ENCODE peak calls at places on chromosomes 12 and 14, in eight cellular contexts. B is GM23248; T is right atrium auricular region; K is PC-3; X is CD8-positive, alpha-beta memory T cell; V is pancreas; W is caudate nucleus; M is neural progenitor cell. Z is an unnamed sample.

GRCh38 chr14:93960774-93961438 is 15.5 kb downstream of the ASB2 start:
- DNase-seq in B (no peak), T (no peak), K (no peak), X (no peak), V (no peak), W (no peak), M (no peak), Z (no peak)

GRCh38 chr14:78567343-78567742 is 397.2 kb downstream of the NRXN3 start:
- DNase-seq in B (peak), T (no peak), K (no peak), X (no peak), V (no peak), W (no peak), M (no peak), Z (no peak)

GRCh38 chr14:30053103-30053502 is 125.5 kb upstream of the PRKD1 start:
- DNase-seq in B (no peak), T (no peak), K (no peak), X (no peak), V (no peak), W (no peak), M (no peak), Z (no peak)

GRCh38 chr14:63418020-63418419 is 99.3 kb upstream of the GPHB5 start:
- DNase-seq in B (no peak), T (no peak), K (no peak), X (no peak), V (no peak), W (no peak), M (no peak), Z (no peak)

GRCh38 chr14:81275305-81275950 is 54.7 kb upstream of the GTF2A1 start:
- DNase-seq in B (no peak), T (peak), K (no peak), X (no peak), V (no peak), W (no peak), M (no peak), Z (peak)

GRCh38 chr12:65464930-65465329 is 186.4 kb downstream of the MSRB3 start:
- DNase-seq in B (peak), T (no peak), K (peak), X (no peak), V (no peak), W (no peak), M (no peak), Z (no peak)

GRCh38 chr14:31990959-31991541 is 86.1 kb upstream of the ARHGAP5 start:
- DNase-seq in B (peak), T (no peak), K (peak), X (no peak), V (no peak), W (no peak), M (no peak), Z (no peak)

GRCh38 chr12:102496571-102496970 is 16.2 kb upstream of the IGF1 start:
- DNase-seq in B (no peak), T (no peak), K (no peak), X (no peak), V (no peak), W (no peak), M (no peak), Z (no peak)

GRCh38 chr12:19988457-19988856 is 379.9 kb upstream of the PDE3A start:
- DNase-seq in B (peak), T (no peak), K (no peak), X (no peak), V (no peak), W (no peak), M (peak), Z (no peak)

GRCh38 chr14:24734917-24735500 is 101.0 kb upstream of the GZMB start:
- DNase-seq in B (peak), T (no peak), K (peak), X (no peak), V (no peak), W (no peak), M (peak), Z (peak)

GRCh38 chr12:30996752-30997151 is 70.2 kb downstream of the TSPAN11 start:
- DNase-seq in B (no peak), T (no peak), K (no peak), X (no peak), V (no peak), W (no peak), M (no peak), Z (no peak)

GRCh38 chr12:97276198-97276580 is 186.4 kb upstream of the RMST start:
- DNase-seq in B (no peak), T (no peak), K (no peak), X (no peak), V (no peak), W (no peak), M (peak), Z (no peak)

GRCh38 chr12:30599631-30600030 is 96.0 kb downstream of the IPO8 start:
- DNase-seq in B (no peak), T (no peak), K (peak), X (no peak), V (no peak), W (no peak), M (no peak), Z (no peak)

GRCh38 chr14:98167253-98167652 is 1104.7 kb downstream of the BCL11B start:
- DNase-seq in B (no peak), T (no peak), K (no peak), X (no peak), V (no peak), W (no peak), M (no peak), Z (no peak)

GRCh38 chr14:73358187-73358586 is 100.2 kb downstream of the NUMB start:
- DNase-seq in B (no peak), T (no peak), K (no peak), X (no peak), V (no peak), W (no peak), M (no peak), Z (no peak)

GRCh38 chr14:99790978-99791376 is 2.2 kb upstream of the EML1 start:
- DNase-seq in B (no peak), T (no peak), K (no peak), X (no peak), V (no peak), W (no peak), M (no peak), Z (no peak)

GRCh38 chr12:44000309-44000952 is 164.6 kb downstream of the TMEM117 start:
- DNase-seq in B (peak), T (no peak), K (peak), X (peak), V (no peak), W (no peak), M (peak), Z (peak)

GRCh38 chr14:35366521-35366976 is 38.0 kb downstream of the NFKBIA start:
- DNase-seq in B (no peak), T (no peak), K (no peak), X (no peak), V (no peak), W (no peak), M (no peak), Z (no peak)
- H3K27ac ChIP-seq in B (peak), T (peak), K (no peak), X (peak), V (no peak), W (no peak), M (no peak), Z (no peak)

GRCh38 chr14:89801128-89801527 is 153.4 kb downstream of the EFCAB11 start:
- DNase-seq in B (peak), T (no peak), K (peak), X (no peak), V (no peak), W (no peak), M (no peak), Z (no peak)

GRCh38 chr14:89807905-89808304 is 146.6 kb downstream of the EFCAB11 start:
- DNase-seq in B (no peak), T (no peak), K (no peak), X (no peak), V (no peak), W (no peak), M (no peak), Z (no peak)

GRCh38 chr14:89810101-89810500 is 144.4 kb downstream of the EFCAB11 start:
- DNase-seq in B (peak), T (no peak), K (no peak), X (no peak), V (no peak), W (no peak), M (no peak), Z (no peak)

GRCh38 chr14:89807151-89807550 is 147.4 kb downstream of the EFCAB11 start:
- DNase-seq in B (no peak), T (no peak), K (no peak), X (no peak), V (no peak), W (no peak), M (no peak), Z (no peak)

DNA sequence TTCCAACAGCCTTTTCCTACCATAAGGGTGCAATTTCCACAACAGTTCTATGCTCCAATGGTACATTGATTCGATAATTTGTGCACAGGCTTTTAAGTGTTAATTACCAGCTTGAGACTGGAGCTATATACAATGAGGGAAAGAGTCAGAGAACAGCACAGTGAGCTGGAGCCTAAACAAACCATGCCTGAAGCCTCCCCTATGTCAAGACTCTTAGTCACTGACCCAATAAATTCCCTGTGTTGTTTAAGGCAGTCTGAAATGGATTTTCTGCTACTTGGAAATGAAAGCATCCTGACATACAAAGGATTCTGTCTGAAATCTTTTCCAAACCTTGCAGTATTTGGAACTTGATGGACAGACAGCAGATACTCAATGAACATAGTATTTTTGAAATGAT is 149.0 kb downstream of the EFCAB11 start:
- DNase-seq in B (peak), T (no peak), K (peak), X (no peak), V (no peak), W (no peak), M (no peak), Z (no peak)
- H3K27ac ChIP-seq in B (no peak), T (no peak), K (no peak), X (no peak), V (no peak), W (no peak), M (no peak), Z (no peak)

GRCh38 chr12:6229224-6229748 is 29.1 kb downstream of the CD9 start:
- DNase-seq in B (peak), T (no peak), K (peak), X (no peak), V (peak), W (no peak), M (no peak), Z (no peak)

GRCh38 chr12:6230321-6231110 is 30.3 kb downstream of the CD9 start:
- DNase-seq in B (peak), T (no peak), K (peak), X (peak), V (peak), W (peak), M (no peak), Z (peak)

GRCh38 chr12:6229823-6230222 is 29.6 kb downstream of the CD9 start:
- DNase-seq in B (peak), T (peak), K (peak), X (no peak), V (peak), W (peak), M (no peak), Z (no peak)

GRCh38 chr12:6233121-6233971 is 33.1 kb downstream of the CD9 start:
- DNase-seq in B (no peak), T (no peak), K (no peak), X (no peak), V (peak), W (no peak), M (no peak), Z (no peak)

GRCh38 chr12:6231359-6232268 is 31.4 kb downstream of the CD9 start:
- DNase-seq in B (no peak), T (no peak), K (peak), X (no peak), V (peak), W (no peak), M (no peak), Z (no peak)
- H3K27ac ChIP-seq in B (no peak), T (peak), K (peak), X (no peak), V (no peak), W (peak), M (no peak), Z (no peak)

GRCh38 chr12:122867701-122868461 is 28.0 kb downstream of the VPS37B start:
- DNase-seq in B (no peak), T (no peak), K (peak), X (peak), V (peak), W (no peak), M (peak), Z (peak)

GRCh38 chr12:122865268-122866231 is 30.3 kb downstream of the HIP1R start:
- DNase-seq in B (peak), T (no peak), K (peak), X (peak), V (peak), W (no peak), M (no peak), Z (peak)

GRCh38 chr12:122866950-122867607 is 28.8 kb downstream of the VPS37B start:
- DNase-seq in B (no peak), T (no peak), K (no peak), X (peak), V (peak), W (no peak), M (no peak), Z (no peak)

GRCh38 chr12:122864894-122865253 is 29.6 kb downstream of the HIP1R start:
- DNase-seq in B (no peak), T (no peak), K (no peak), X (peak), V (no peak), W (no peak), M (no peak), Z (no peak)

GRCh38 chr12:122866379-122866778 is 29.5 kb downstream of the VPS37B start:
- DNase-seq in B (no peak), T (no peak), K (no peak), X (peak), V (peak), W (no peak), M (no peak), Z (no peak)
- H3K27ac ChIP-seq in B (no peak), T (peak), K (no peak), X (no peak), V (peak), W (peak), M (no peak), Z (peak)

DNA sequence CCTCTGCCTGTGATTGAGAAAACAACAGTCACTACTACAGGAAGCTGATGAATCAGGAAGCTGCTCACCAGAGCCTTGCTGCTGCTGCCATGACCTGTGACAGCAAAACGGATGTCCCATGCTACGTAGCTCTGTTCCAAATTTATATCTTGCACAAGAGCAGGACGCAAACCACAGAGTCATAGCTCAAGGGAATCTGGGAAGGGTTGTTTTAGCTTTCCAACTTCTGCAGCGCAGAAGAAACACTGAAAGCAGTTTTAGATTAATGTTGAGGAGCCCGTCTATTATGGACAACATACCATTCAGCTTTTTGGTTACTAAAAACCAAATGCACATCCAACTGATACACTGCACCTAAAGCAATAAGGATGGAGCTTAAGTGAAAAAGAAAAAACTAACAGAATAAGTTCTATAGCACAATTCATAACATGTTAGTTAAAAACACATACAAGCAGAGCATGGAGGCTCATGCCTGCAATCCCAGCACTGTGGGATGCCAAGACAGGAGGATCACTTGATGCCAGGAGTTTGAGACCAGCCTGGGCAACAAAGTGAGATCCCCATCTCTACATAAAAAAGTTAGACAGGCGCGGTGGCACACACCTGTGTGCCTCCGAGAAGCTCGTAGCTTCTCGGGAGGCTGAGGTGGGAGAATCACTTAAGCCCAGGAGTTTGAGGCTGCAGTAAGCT is 1.7 kb upstream of the ANKRD33 start:
- DNase-seq in B (peak), T (peak), K (peak), X (no peak), V (no peak), W (no peak), M (no peak), Z (no peak)
- H3K27ac ChIP-seq in B (peak), T (peak), K (peak), X (no peak), V (no peak), W (no peak), M (no peak), Z (peak)

GRCh38 chr12:114691810-114692557 is 8.0 kb upstream of the TBX3 start:
- DNase-seq in B (no peak), T (no peak), K (peak), X (no peak), V (no peak), W (no peak), M (peak), Z (no peak)
- H3K27ac ChIP-seq in B (no peak), T (no peak), K (peak), X (no peak), V (no peak), W (no peak), M (no peak), Z (no peak)

GRCh38 chr12:116138380-116138779 is 139.1 kb downstream of the MED13L start:
- DNase-seq in B (peak), T (no peak), K (no peak), X (no peak), V (no peak), W (no peak), M (peak), Z (no peak)
- H3K27ac ChIP-seq in B (peak), T (no peak), K (no peak), X (no peak), V (no peak), W (no peak), M (no peak), Z (no peak)

GRCh38 chr14:103868242-103868897 is 21.0 kb upstream of the PPP1R13B start:
- DNase-seq in B (no peak), T (no peak), K (no peak), X (no peak), V (peak), W (no peak), M (no peak), Z (no peak)
- H3K27ac ChIP-seq in B (no peak), T (peak), K (no peak), X (no peak), V (peak), W (no peak), M (no peak), Z (no peak)

DNA sequence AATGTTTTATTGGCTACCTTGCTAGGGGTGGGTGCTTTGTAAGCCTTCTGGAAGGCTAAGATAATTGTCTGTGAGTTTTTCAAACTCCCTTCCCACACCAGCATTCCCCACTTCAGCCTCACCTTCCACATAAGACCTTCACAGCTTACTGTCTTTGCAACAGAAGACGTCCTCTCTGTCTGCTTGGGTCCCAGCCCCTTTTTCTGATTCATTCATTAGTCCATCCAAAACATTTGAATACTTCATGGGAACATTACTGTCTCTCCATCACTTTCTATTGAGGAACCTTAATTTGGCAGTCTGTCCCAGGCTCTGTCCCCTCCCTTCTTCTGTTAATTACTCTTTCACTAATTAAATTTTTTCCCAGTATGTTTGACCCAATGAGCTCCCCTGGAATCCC is 965 bp upstream of the MARCHF9 start:
- DNase-seq in B (no peak), T (no peak), K (no peak), X (no peak), V (no peak), W (no peak), M (no peak), Z (no peak)
- H3K27ac ChIP-seq in B (no peak), T (no peak), K (no peak), X (peak), V (no peak), W (no peak), M (no peak), Z (peak)

DNA sequence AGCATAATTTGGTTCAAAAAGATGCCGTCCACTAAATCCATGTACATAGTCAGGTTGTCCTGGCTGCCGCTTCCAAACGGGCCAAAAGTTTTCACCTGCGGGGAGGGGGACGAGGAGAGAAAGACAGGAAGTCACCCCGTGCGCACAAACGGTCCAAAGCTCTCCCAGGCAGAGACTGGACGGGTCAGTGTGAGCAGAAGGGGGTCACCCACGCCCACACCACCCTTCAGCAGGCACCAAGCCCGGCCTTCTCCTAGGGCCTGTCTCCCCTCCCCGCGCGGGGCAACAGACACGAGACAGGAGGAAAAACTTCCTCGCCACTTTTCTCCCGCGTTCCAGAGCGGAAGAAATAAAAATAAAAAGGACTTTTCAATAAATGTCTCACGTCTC is 881 bp downstream of the CCDC88C start:
- DNase-seq in B (no peak), T (no peak), K (peak), X (no peak), V (no peak), W (no peak), M (no peak), Z (no peak)
- H3K27ac ChIP-seq in B (no peak), T (peak), K (peak), X (peak), V (no peak), W (peak), M (no peak), Z (peak)

Z was measured in WERI-Rb-1.